ENCODE peak calls at places on chromosomes 2 and 18, in five cellular contexts. S is H9, I is neuronal stem cell, T is H1, H is mesenchymal stem cell. O is an unnamed sample.

GRCh38 chr2:48341556-48342133 is 188.3 kb upstream of the STON1 start:
- DNase-seq in I (no peak), H (no peak), S (no peak), T (no peak), O (no peak)

GRCh38 chr18:48374423-48375149 is 34.6 kb downstream of the ZBTB7C start:
- DNase-seq in H (no peak), T (no peak), S (no peak), I (no peak), O (no peak)

GRCh38 chr2:119389615-119390306 is 23.0 kb downstream of the DBI start:
- DNase-seq in T (no peak), I (no peak), H (peak; percentile 27), S (no peak), O (peak; percentile 45)

GRCh38 chr2:176160251-176161040 is 3.3 kb downstream of the HOXD3 start:
- DNase-seq in S (no peak), I (no peak), T (no peak), H (no peak), O (no peak)

GRCh38 chr18:55592572-55592971 is 4.6 kb upstream of the TCF4 start:
- DNase-seq in I (no peak), H (peak; percentile 66), T (no peak), S (no peak), O (peak; percentile 70)

GRCh38 chr2:204114294-204114693 is 177.7 kb downstream of the ICOS start:
- DNase-seq in T (no peak), S (no peak), I (no peak), H (no peak), O (no peak)

GRCh38 chr18:79695269-79695668 is 15.7 kb downstream of the CTDP1 start:
- DNase-seq in S (no peak), T (no peak), I (no peak), H (peak; percentile 41), O (peak; percentile 52)

GRCh38 chr2:6506311-6507258 is 359.1 kb downstream of the CMPK2 start:
- DNase-seq in I (no peak), T (no peak), H (peak; percentile 62), S (no peak), O (peak; percentile 43)

GRCh38 chr2:108987111-108987510 is 1.9 kb downstream of the EDAR start:
- DNase-seq in T (no peak), I (no peak), S (no peak), H (no peak), O (no peak)

GRCh38 chr18:23932385-23933067 is 82.0 kb upstream of the TTC39C start:
- DNase-seq in H (no peak), T (no peak), I (no peak), S (no peak), O (no peak)

GRCh38 chr2:197908940-197909339 is 104.5 kb downstream of the PLCL1 start:
- DNase-seq in S (no peak), I (no peak), H (no peak), T (no peak), O (peak; percentile 92)

GRCh38 chr2:10917927-10918326 is 6.2 kb downstream of the KCNF1 start:
- DNase-seq in S (no peak), T (no peak), H (no peak), I (no peak), O (no peak)

GRCh38 chr2:108988796-108989713 is at the start of gene EDAR:
- DNase-seq in H (peak; percentile 27), I (peak; percentile 36), T (peak; percentile 51), S (peak; percentile 88), O (no peak)

GRCh38 chr2:100754951-100755350 is 65.0 kb upstream of the NPAS2 start:
- DNase-seq in I (no peak), T (no peak), S (no peak), H (no peak), O (no peak)

GRCh38 chr2:18976112-18976961 is 382.1 kb downstream of the OSR1 start:
- DNase-seq in H (peak; percentile 95), T (no peak), S (no peak), I (no peak), O (peak; percentile 94)

GRCh38 chr2:133581027-133581760 is 12.9 kb upstream of the NCKAP5 start:
- DNase-seq in S (no peak), H (no peak), I (no peak), T (no peak), O (peak; percentile 86)

GRCh38 chr18:50298443-50299284 is 11.2 kb upstream of the CXXC1 start:
- DNase-seq in S (no peak), H (no peak), I (no peak), T (no peak), O (no peak)

GRCh38 chr18:74515620-74516231 is 18.6 kb upstream of the CNDP1 start:
- DNase-seq in T (no peak), I (no peak), S (no peak), H (no peak), O (no peak)

GRCh38 chr2:122414911-122415310 is 659.5 kb downstream of the TSN start:
- DNase-seq in H (no peak), S (no peak), I (no peak), T (no peak), O (no peak)

GRCh38 chr18:63073481-63073880 is 246.1 kb downstream of the BCL2 start:
- DNase-seq in H (no peak), T (no peak), S (no peak), I (no peak), O (no peak)

GRCh38 chr2:177251165-177251542 is 13.4 kb downstream of the NFE2L2 start:
- DNase-seq in I (no peak), T (no peak), S (no peak), H (no peak), O (no peak)

GRCh38 chr2:217858519-217859466 is 144.0 kb downstream of the TNS1 start:
- DNase-seq in S (peak; percentile 46), I (peak; percentile 43), T (no peak), H (peak; percentile 95), O (peak; percentile 96)

GRCh38 chr2:96359310-96359709 is 23.7 kb downstream of the NCAPH start:
- DNase-seq in I (no peak), S (no peak), H (no peak), T (no peak), O (no peak)

GRCh38 chr2:15769676-15770075 is 170.7 kb upstream of the MYCN start:
- DNase-seq in S (no peak), T (no peak), I (no peak), H (no peak), O (no peak)

GRCh38 chr2:15771124-15771523 is 169.2 kb upstream of the MYCN start:
- DNase-seq in S (no peak), T (no peak), H (no peak), I (no peak), O (no peak)

GRCh38 chr2:15769235-15769634 is 171.1 kb upstream of the MYCN start:
- DNase-seq in T (no peak), I (no peak), S (no peak), H (no peak), O (no peak)

GRCh38 chr2:15770148-15770547 is 170.2 kb upstream of the MYCN start:
- DNase-seq in S (no peak), T (no peak), I (no peak), H (no peak), O (no peak)

GRCh38 chr2:15770606-15771005 is 169.7 kb upstream of the MYCN start:
- DNase-seq in H (no peak), I (no peak), S (no peak), T (no peak), O (no peak)
- H2BK15ac ChIP-seq in H (no peak overlapping the region), I (peak overlapping the region; percentile 87), S (no peak overlapping the region), T (no peak overlapping the region), O (no peak overlapping the region)

DNA sequence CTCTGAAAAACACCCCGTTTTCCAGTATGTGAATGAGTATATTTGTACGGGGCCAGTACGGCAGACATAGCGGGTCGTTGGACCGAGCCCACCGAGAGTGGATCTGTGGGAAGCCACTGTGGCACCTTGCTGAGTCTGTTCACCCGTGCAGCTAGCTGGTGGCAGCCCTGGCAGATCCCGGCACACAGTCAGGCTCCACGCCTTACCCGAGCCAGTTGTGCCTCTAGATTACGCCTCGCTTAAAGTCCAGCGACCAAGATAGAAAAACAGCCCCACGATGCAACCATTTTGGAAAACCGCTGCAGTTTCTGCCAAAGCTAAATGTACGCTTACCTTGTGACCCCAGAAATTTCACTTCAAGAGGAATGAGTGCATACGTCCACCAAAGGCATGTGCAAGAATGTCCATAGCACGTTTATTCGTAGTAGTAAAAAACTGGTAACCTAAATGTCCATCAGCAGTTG is 458 bp upstream of the WDR33 start:
- DNase-seq in I (peak; percentile 4), T (no peak), S (no peak), H (no peak), O (no peak)
- H3K14ac ChIP-seq in I (no peak overlapping the region), T (no peak overlapping the region), S (peak overlapping the region; percentile 97), H (no peak overlapping the region), O (peak overlapping the region; percentile 87)

DNA sequence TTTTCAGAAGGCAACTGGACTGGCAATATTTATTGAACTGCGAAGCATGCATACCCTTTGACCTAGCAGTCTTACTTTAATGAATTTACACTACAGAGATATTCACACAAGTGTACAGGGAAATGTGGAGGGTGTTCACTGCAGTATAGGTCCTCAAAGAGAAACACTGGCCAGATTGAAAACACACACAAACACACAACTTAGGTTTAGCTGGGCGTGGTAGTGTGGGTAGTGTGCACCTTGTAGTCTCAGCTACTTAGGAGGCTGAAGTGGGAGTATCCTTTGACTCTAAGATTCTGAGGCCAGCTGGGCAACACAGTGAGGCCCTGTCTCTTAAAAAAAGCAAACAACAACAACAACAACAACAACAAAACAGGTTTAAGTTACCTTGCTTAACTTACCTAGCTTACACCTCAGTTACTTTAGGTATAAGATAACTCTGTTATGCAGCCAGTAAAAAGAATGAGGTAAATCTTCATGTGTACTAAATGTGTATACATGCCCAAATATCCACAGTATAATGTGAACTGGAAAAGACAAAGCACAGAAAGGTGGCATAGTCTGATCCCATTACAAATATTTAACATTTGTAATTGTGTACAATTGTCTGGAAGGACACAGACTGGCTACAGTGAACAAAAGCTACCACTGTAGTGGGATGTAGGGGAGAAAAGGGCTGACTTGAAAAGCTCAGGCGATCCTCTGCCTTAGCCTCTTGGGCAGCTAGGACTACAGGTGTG is 105.9 kb upstream of the FZD5 start:
- DNase-seq in I (no peak), H (no peak), S (no peak), T (no peak), O (no peak)
- H2BK15ac ChIP-seq in I (no peak overlapping the region), H (no peak overlapping the region), S (no peak overlapping the region), T (peak overlapping the region; percentile 34), O (no peak overlapping the region)

GRCh38 chr2:9799011-9799596 is 44.2 kb upstream of the TAF1B start:
- DNase-seq in S (no peak), H (no peak), T (no peak), I (no peak), O (no peak)

GRCh38 chr2:9799729-9800632 is 43.3 kb upstream of the TAF1B start:
- DNase-seq in I (peak; percentile 80), H (peak; percentile 82), T (peak; percentile 83), S (peak; percentile 94), O (peak; percentile 69)

GRCh38 chr2:9802576-9802993 is 40.7 kb upstream of the TAF1B start:
- DNase-seq in T (no peak), S (no peak), H (no peak), I (no peak), O (no peak)

GRCh38 chr2:9800975-9801723 is 42.1 kb upstream of the TAF1B start:
- DNase-seq in I (no peak), H (peak; percentile 55), S (no peak), T (no peak), O (peak; percentile 63)

GRCh38 chr2:9800639-9800974 is 42.7 kb upstream of the TAF1B start:
- DNase-seq in I (no peak), H (peak; percentile 16), T (no peak), S (no peak), O (no peak)
- H3K14ac ChIP-seq in I (no peak overlapping the region), H (no peak overlapping the region), T (no peak overlapping the region), S (no peak overlapping the region), O (no peak overlapping the region)

GRCh38 chr18:42781298-42781815 is 334.1 kb downstream of the RIT2 start:
- DNase-seq in H (no peak), T (no peak), I (no peak), S (no peak), O (no peak)
- H2BK15ac ChIP-seq in H (no peak overlapping the region), T (no peak overlapping the region), I (no peak overlapping the region), S (no peak overlapping the region), O (no peak overlapping the region)

O was measured in IMR-90.